ENCODE peak calls at places on chromosomes 7 and 10, in ten cellular contexts. One of them, this sample, is unnamed.
A peak's percentile ranks its signal among the peaks of the same experiment; 100 is the strongest.

GRCh38 chr10:21327239-21327993 is 198.1 kb downstream of the SKIDA1 start:
- DNase-seq in neural crest cell: no peak
- DNase-seq in thoracic aorta: no peak
- DNase-seq in GM12865: no peak
- DNase-seq in adrenal gland: no peak
- DNase-seq in OCI-LY7: no peak
- DNase-seq in right atrium auricular region: no peak
- DNase-seq in fibroblast of pulmonary artery: no peak
- DNase-seq in Panc1: no peak
- DNase-seq in colonic mucosa: no peak
- DNase-seq in this sample: no peak

GRCh38 chr10:52786098-52786497 is 13.5 kb upstream of the MBL2 start:
- DNase-seq in adrenal gland: no peak
- DNase-seq in right atrium auricular region: no peak
- DNase-seq in colonic mucosa: no peak
- DNase-seq in fibroblast of pulmonary artery: no peak
- DNase-seq in GM12865: no peak
- DNase-seq in Panc1: no peak
- DNase-seq in thoracic aorta: no peak
- DNase-seq in neural crest cell: no peak
- DNase-seq in OCI-LY7: no peak
- DNase-seq in this sample: no peak

GRCh38 chr10:21238717-21239116 is 286.8 kb downstream of the SKIDA1 start:
- DNase-seq in Panc1: no peak
- DNase-seq in adrenal gland: no peak
- DNase-seq in fibroblast of pulmonary artery: no peak
- DNase-seq in thoracic aorta: no peak
- DNase-seq in OCI-LY7: no peak
- DNase-seq in colonic mucosa: no peak
- DNase-seq in right atrium auricular region: no peak
- DNase-seq in neural crest cell: no peak
- DNase-seq in GM12865: no peak
- DNase-seq in this sample: no peak

GRCh38 chr7:166370-167060 is 25.9 kb upstream of the FAM20C start:
- DNase-seq in adrenal gland: no peak
- DNase-seq in colonic mucosa: peak; percentile 23
- DNase-seq in thoracic aorta: no peak
- DNase-seq in right atrium auricular region: no peak
- DNase-seq in OCI-LY7: no peak
- DNase-seq in Panc1: no peak
- DNase-seq in fibroblast of pulmonary artery: peak; percentile 21
- DNase-seq in GM12865: no peak
- DNase-seq in neural crest cell: no peak
- DNase-seq in this sample: peak; percentile 15

GRCh38 chr7:21169667-21170605 is 257.9 kb upstream of the SP4 start:
- DNase-seq in fibroblast of pulmonary artery: no peak
- DNase-seq in Panc1: no peak
- DNase-seq in colonic mucosa: no peak
- DNase-seq in right atrium auricular region: no peak
- DNase-seq in adrenal gland: no peak
- DNase-seq in GM12865: no peak
- DNase-seq in thoracic aorta: no peak
- DNase-seq in neural crest cell: no peak
- DNase-seq in OCI-LY7: no peak
- DNase-seq in this sample: peak; percentile 58

GRCh38 chr10:13624630-13625029 is 37.9 kb downstream of the PRPF18 start:
- DNase-seq in OCI-LY7: no peak
- DNase-seq in fibroblast of pulmonary artery: no peak
- DNase-seq in GM12865: no peak
- DNase-seq in neural crest cell: no peak
- DNase-seq in Panc1: no peak
- DNase-seq in adrenal gland: no peak
- DNase-seq in colonic mucosa: no peak
- DNase-seq in right atrium auricular region: no peak
- DNase-seq in thoracic aorta: no peak
- DNase-seq in this sample: no peak

GRCh38 chr10:85581357-85581756 is 785.2 kb downstream of the GRID1 start:
- DNase-seq in thoracic aorta: no peak
- DNase-seq in Panc1: no peak
- DNase-seq in OCI-LY7: no peak
- DNase-seq in colonic mucosa: no peak
- DNase-seq in right atrium auricular region: no peak
- DNase-seq in GM12865: no peak
- DNase-seq in fibroblast of pulmonary artery: no peak
- DNase-seq in adrenal gland: no peak
- DNase-seq in neural crest cell: no peak
- DNase-seq in this sample: no peak

GRCh38 chr10:62934258-62934657 is 118.1 kb upstream of the EGR2 start:
- DNase-seq in fibroblast of pulmonary artery: no peak
- DNase-seq in thoracic aorta: no peak
- DNase-seq in colonic mucosa: no peak
- DNase-seq in GM12865: no peak
- DNase-seq in adrenal gland: no peak
- DNase-seq in OCI-LY7: no peak
- DNase-seq in Panc1: no peak
- DNase-seq in neural crest cell: peak; percentile 32
- DNase-seq in right atrium auricular region: no peak
- DNase-seq in this sample: no peak

GRCh38 chr10:78184851-78185692 is 151.4 kb downstream of the RPS24 start:
- DNase-seq in fibroblast of pulmonary artery: peak; percentile 31
- DNase-seq in thoracic aorta: no peak
- DNase-seq in right atrium auricular region: no peak
- DNase-seq in GM12865: no peak
- DNase-seq in Panc1: no peak
- DNase-seq in adrenal gland: no peak
- DNase-seq in OCI-LY7: no peak
- DNase-seq in neural crest cell: no peak
- DNase-seq in colonic mucosa: no peak
- DNase-seq in this sample: no peak

GRCh38 chr7:138254444-138254843 is 178.2 kb downstream of the AKR1D1 start:
- DNase-seq in adrenal gland: no peak
- DNase-seq in OCI-LY7: no peak
- DNase-seq in GM12865: no peak
- DNase-seq in neural crest cell: no peak
- DNase-seq in right atrium auricular region: no peak
- DNase-seq in Panc1: no peak
- DNase-seq in thoracic aorta: no peak
- DNase-seq in colonic mucosa: no peak
- DNase-seq in fibroblast of pulmonary artery: no peak
- DNase-seq in this sample: no peak

GRCh38 chr10:65570143-65571010 is 1355.5 kb upstream of the LRRTM3 start:
- DNase-seq in OCI-LY7: no peak
- DNase-seq in neural crest cell: peak; percentile 3
- DNase-seq in fibroblast of pulmonary artery: peak; percentile 51
- DNase-seq in GM12865: peak; percentile 22
- DNase-seq in adrenal gland: peak; percentile 63
- DNase-seq in right atrium auricular region: no peak
- DNase-seq in colonic mucosa: peak; percentile 72
- DNase-seq in thoracic aorta: no peak
- DNase-seq in Panc1: no peak
- DNase-seq in this sample: peak; percentile 52

GRCh38 chr10:91974960-91975359 is 51.4 kb downstream of the BTAF1 start:
- DNase-seq in neural crest cell: no peak
- DNase-seq in thoracic aorta: no peak
- DNase-seq in colonic mucosa: no peak
- DNase-seq in right atrium auricular region: no peak
- DNase-seq in adrenal gland: no peak
- DNase-seq in Panc1: peak; percentile 8
- DNase-seq in fibroblast of pulmonary artery: peak; percentile 66
- DNase-seq in OCI-LY7: no peak
- DNase-seq in GM12865: peak; percentile 4
- DNase-seq in this sample: no peak

GRCh38 chr10:70849582-70850016 is 33.9 kb downstream of the SGPL1 start:
- DNase-seq in GM12865: no peak
- DNase-seq in fibroblast of pulmonary artery: peak; percentile 86
- DNase-seq in right atrium auricular region: no peak
- DNase-seq in thoracic aorta: no peak
- DNase-seq in colonic mucosa: no peak
- DNase-seq in OCI-LY7: no peak
- DNase-seq in adrenal gland: no peak
- DNase-seq in Panc1: no peak
- DNase-seq in neural crest cell: no peak
- DNase-seq in this sample: no peak

GRCh38 chr10:29866356-29866755 is 193.0 kb downstream of the JCAD start:
- DNase-seq in right atrium auricular region: no peak
- DNase-seq in OCI-LY7: no peak
- DNase-seq in fibroblast of pulmonary artery: no peak
- DNase-seq in adrenal gland: no peak
- DNase-seq in neural crest cell: no peak
- DNase-seq in thoracic aorta: no peak
- DNase-seq in GM12865: no peak
- DNase-seq in colonic mucosa: no peak
- DNase-seq in Panc1: no peak
- DNase-seq in this sample: no peak

GRCh38 chr10:119205926-119206602 is 1.3 kb upstream of the GRK5 start:
- DNase-seq in neural crest cell: peak; percentile 50
- DNase-seq in OCI-LY7: peak; percentile 80
- DNase-seq in Panc1: no peak
- DNase-seq in right atrium auricular region: peak; percentile 85
- DNase-seq in colonic mucosa: peak; percentile 74
- DNase-seq in adrenal gland: peak; percentile 87
- DNase-seq in GM12865: peak; percentile 90
- DNase-seq in thoracic aorta: peak; percentile 36
- DNase-seq in fibroblast of pulmonary artery: peak; percentile 57
- DNase-seq in this sample: peak; percentile 42

GRCh38 chr7:46485481-46486065 is 564.5 kb upstream of the IGFBP3 start:
- DNase-seq in GM12865: no peak
- DNase-seq in fibroblast of pulmonary artery: peak; percentile 58
- DNase-seq in adrenal gland: no peak
- DNase-seq in thoracic aorta: no peak
- DNase-seq in right atrium auricular region: no peak
- DNase-seq in neural crest cell: no peak
- DNase-seq in OCI-LY7: no peak
- DNase-seq in colonic mucosa: no peak
- DNase-seq in Panc1: no peak
- DNase-seq in this sample: no peak

GRCh38 chr7:86926732-86927131 is 132.7 kb downstream of the ELAPOR2 start:
- DNase-seq in neural crest cell: peak; percentile 37
- DNase-seq in GM12865: peak; percentile 73
- DNase-seq in fibroblast of pulmonary artery: peak; percentile 76
- DNase-seq in Panc1: no peak
- DNase-seq in colonic mucosa: peak; percentile 42
- DNase-seq in adrenal gland: no peak
- DNase-seq in right atrium auricular region: no peak
- DNase-seq in thoracic aorta: no peak
- DNase-seq in OCI-LY7: peak; percentile 68
- DNase-seq in this sample: no peak

DNA sequence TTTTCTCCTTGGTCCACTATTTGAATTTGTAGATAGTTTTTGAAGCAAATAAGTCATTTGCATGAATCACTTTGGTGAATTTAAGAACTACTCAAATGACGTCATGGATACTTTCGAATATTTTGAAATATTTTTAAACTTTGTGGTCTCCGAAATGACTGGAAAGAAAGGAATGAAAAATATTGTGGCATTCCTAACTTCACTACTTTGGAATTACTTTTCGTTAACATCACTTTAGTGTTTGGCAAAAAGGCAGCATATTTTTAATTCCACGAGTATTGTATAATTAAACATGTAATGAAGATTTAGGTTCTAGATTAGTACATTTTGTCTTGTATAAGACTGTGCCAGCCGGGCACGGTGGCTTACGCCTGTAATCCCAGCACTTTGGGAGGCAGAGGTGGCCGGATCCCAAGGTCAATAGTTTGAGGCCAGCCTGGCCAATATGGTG is 35.3 kb upstream of the ZRANB1 start:
- DNase-seq in Panc1: no peak
- DNase-seq in colonic mucosa: no peak
- DNase-seq in thoracic aorta: no peak
- DNase-seq in GM12865: no peak
- DNase-seq in neural crest cell: no peak
- DNase-seq in right atrium auricular region: no peak
- DNase-seq in OCI-LY7: no peak
- DNase-seq in adrenal gland: peak; percentile 50
- DNase-seq in fibroblast of pulmonary artery: peak; percentile 78
- DNase-seq in this sample: no peak
- TF ChIP-seq CTCF in Panc1: no peak
- TF ChIP-seq CTCF in colonic mucosa: no peak
- TF ChIP-seq CTCF in thoracic aorta: no peak
- TF ChIP-seq CTCF in GM12865: no peak
- TF ChIP-seq CTCF in neural crest cell: no peak
- TF ChIP-seq CTCF in right atrium auricular region: no peak
- TF ChIP-seq CTCF in OCI-LY7: no peak
- TF ChIP-seq CTCF in adrenal gland: no peak
- TF ChIP-seq CTCF in fibroblast of pulmonary artery: no peak
- TF ChIP-seq CTCF in this sample: no peak

DNA sequence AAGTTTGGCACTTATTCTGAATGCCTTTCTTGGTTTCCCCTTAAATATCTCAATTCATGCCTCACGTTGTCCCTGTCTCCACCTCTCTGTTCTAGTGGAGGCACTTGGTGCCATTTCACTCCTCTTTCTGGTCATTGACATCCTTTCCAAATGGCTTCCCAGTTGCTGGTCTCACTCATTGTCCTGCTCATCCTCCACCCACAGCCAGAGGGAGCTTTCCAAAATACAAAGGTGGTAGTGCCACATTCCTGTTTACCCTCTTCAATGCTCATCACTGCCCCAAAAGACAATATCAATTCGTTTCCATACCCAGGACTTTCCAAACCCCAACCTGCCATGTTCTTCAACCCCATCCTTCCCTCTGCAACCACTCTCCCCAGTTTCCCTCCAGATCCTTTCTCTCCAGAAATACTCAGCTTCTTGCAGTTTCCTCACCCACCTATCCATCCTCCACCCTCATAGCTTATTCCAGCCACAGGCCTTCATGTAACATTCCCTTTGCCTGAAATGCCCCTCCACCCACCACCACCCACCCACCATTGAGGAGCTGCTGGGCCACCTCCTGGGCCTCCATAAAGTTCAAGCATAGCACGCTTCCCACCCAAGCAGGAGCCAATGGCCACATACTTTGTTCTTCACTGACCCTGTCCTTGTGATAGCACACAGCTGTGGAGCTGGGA is 63.1 kb upstream of the ADRB1 start:
- DNase-seq in fibroblast of pulmonary artery: no peak
- DNase-seq in colonic mucosa: no peak
- DNase-seq in GM12865: no peak
- DNase-seq in neural crest cell: no peak
- DNase-seq in Panc1: no peak
- DNase-seq in adrenal gland: no peak
- DNase-seq in thoracic aorta: no peak
- DNase-seq in OCI-LY7: peak; percentile 19
- DNase-seq in right atrium auricular region: no peak
- DNase-seq in this sample: no peak
- TF ChIP-seq CTCF in fibroblast of pulmonary artery: peak; percentile 21
- TF ChIP-seq CTCF in colonic mucosa: no peak
- TF ChIP-seq CTCF in GM12865: no peak
- TF ChIP-seq CTCF in neural crest cell: peak; percentile 28
- TF ChIP-seq CTCF in Panc1: peak; percentile 54
- TF ChIP-seq CTCF in adrenal gland: no peak
- TF ChIP-seq CTCF in thoracic aorta: no peak
- TF ChIP-seq CTCF in OCI-LY7: peak; percentile 63
- TF ChIP-seq CTCF in right atrium auricular region: no peak
- TF ChIP-seq CTCF in this sample: no peak

GRCh38 chr7:4849390-4849789 is 12.4 kb downstream of the PAPOLB start:
- DNase-seq in Panc1: peak; percentile 10
- DNase-seq in colonic mucosa: no peak
- DNase-seq in neural crest cell: peak; percentile 14
- DNase-seq in adrenal gland: peak; percentile 64
- DNase-seq in GM12865: peak; percentile 42
- DNase-seq in fibroblast of pulmonary artery: peak; percentile 34
- DNase-seq in right atrium auricular region: no peak
- DNase-seq in OCI-LY7: peak; percentile 31
- DNase-seq in thoracic aorta: no peak
- DNase-seq in this sample: no peak
- TF ChIP-seq CTCF in Panc1: peak; percentile 77
- TF ChIP-seq CTCF in colonic mucosa: no peak
- TF ChIP-seq CTCF in neural crest cell: peak; percentile 59
- TF ChIP-seq CTCF in adrenal gland: peak; percentile 29
- TF ChIP-seq CTCF in GM12865: peak; percentile 37
- TF ChIP-seq CTCF in fibroblast of pulmonary artery: peak; percentile 30
- TF ChIP-seq CTCF in right atrium auricular region: no peak
- TF ChIP-seq CTCF in OCI-LY7: peak; percentile 69
- TF ChIP-seq CTCF in thoracic aorta: no peak
- TF ChIP-seq CTCF in this sample: no peak

GRCh38 chr10:3350205-3350604 is 177.6 kb upstream of the PITRM1 start:
- DNase-seq in fibroblast of pulmonary artery: no peak
- DNase-seq in thoracic aorta: no peak
- DNase-seq in right atrium auricular region: no peak
- DNase-seq in Panc1: no peak
- DNase-seq in GM12865: no peak
- DNase-seq in adrenal gland: no peak
- DNase-seq in OCI-LY7: no peak
- DNase-seq in colonic mucosa: no peak
- DNase-seq in neural crest cell: no peak
- DNase-seq in this sample: no peak
- TF ChIP-seq CTCF in fibroblast of pulmonary artery: no peak
- TF ChIP-seq CTCF in thoracic aorta: no peak
- TF ChIP-seq CTCF in right atrium auricular region: no peak
- TF ChIP-seq CTCF in Panc1: no peak
- TF ChIP-seq CTCF in GM12865: no peak
- TF ChIP-seq CTCF in adrenal gland: no peak
- TF ChIP-seq CTCF in OCI-LY7: no peak
- TF ChIP-seq CTCF in colonic mucosa: no peak
- TF ChIP-seq CTCF in neural crest cell: no peak
- TF ChIP-seq CTCF in this sample: no peak

This sample was measured in glutamatergic neuron.